ENCODE peak calls at places on chromosomes 3 and 15, in six cellular contexts. One of them, this sample, is unnamed.

GRCh38 chr3:72960812-72961518 is 35.6 kb upstream of the PPP4R2 start:
- DNase-seq in A549: no peak
- DNase-seq in GM12878: no peak
- DNase-seq in endothelial cell of umbilical vein: no peak
- DNase-seq in HepG2: peak
- DNase-seq in K562: no peak
- DNase-seq in this sample: no peak

GRCh38 chr3:14811733-14812132 is 7.0 kb upstream of the FGD5 start:
- DNase-seq in GM12878: no peak
- DNase-seq in HepG2: no peak
- DNase-seq in endothelial cell of umbilical vein: peak
- DNase-seq in K562: no peak
- DNase-seq in A549: no peak
- DNase-seq in this sample: no peak

GRCh38 chr15:58608129-58608590 is 141.3 kb downstream of the ADAM10 start:
- DNase-seq in GM12878: no peak
- DNase-seq in K562: no peak
- DNase-seq in HepG2: no peak
- DNase-seq in endothelial cell of umbilical vein: no peak
- DNase-seq in A549: no peak
- DNase-seq in this sample: no peak

GRCh38 chr15:88907111-88907510 is 6.1 kb downstream of the MFGE8 start:
- DNase-seq in K562: no peak
- DNase-seq in HepG2: no peak
- DNase-seq in GM12878: no peak
- DNase-seq in endothelial cell of umbilical vein: no peak
- DNase-seq in A549: no peak
- DNase-seq in this sample: no peak

GRCh38 chr3:118269537-118270125 is 765.0 kb downstream of the IGSF11 start:
- DNase-seq in A549: no peak
- DNase-seq in GM12878: no peak
- DNase-seq in HepG2: no peak
- DNase-seq in K562: no peak
- DNase-seq in endothelial cell of umbilical vein: no peak
- DNase-seq in this sample: no peak

GRCh38 chr3:123102249-123102648 is 35.4 kb downstream of the PDIA5 start:
- DNase-seq in endothelial cell of umbilical vein: no peak
- DNase-seq in K562: no peak
- DNase-seq in GM12878: no peak
- DNase-seq in HepG2: no peak
- DNase-seq in A549: no peak
- DNase-seq in this sample: no peak

GRCh38 chr3:32082727-32083126 is 23.7 kb upstream of the GPD1L start:
- DNase-seq in A549: no peak
- DNase-seq in HepG2: no peak
- DNase-seq in GM12878: no peak
- DNase-seq in endothelial cell of umbilical vein: no peak
- DNase-seq in K562: no peak
- DNase-seq in this sample: no peak

GRCh38 chr3:155675094-155675493 is 69.8 kb downstream of the PLCH1 start:
- DNase-seq in GM12878: no peak
- DNase-seq in K562: no peak
- DNase-seq in A549: no peak
- DNase-seq in endothelial cell of umbilical vein: no peak
- DNase-seq in HepG2: no peak
- DNase-seq in this sample: no peak

GRCh38 chr3:74106882-74107281 is 482.1 kb upstream of the PDZRN3 start:
- DNase-seq in A549: no peak
- DNase-seq in GM12878: no peak
- DNase-seq in endothelial cell of umbilical vein: no peak
- DNase-seq in HepG2: no peak
- DNase-seq in K562: no peak
- DNase-seq in this sample: no peak

GRCh38 chr15:88029696-88030095 is 226.8 kb downstream of the NTRK3 start:
- DNase-seq in K562: no peak
- DNase-seq in A549: no peak
- DNase-seq in GM12878: no peak
- DNase-seq in HepG2: no peak
- DNase-seq in endothelial cell of umbilical vein: no peak
- DNase-seq in this sample: no peak

GRCh38 chr15:55824857-55825613 is 82.1 kb upstream of the PRTG start:
- DNase-seq in A549: no peak
- DNase-seq in GM12878: no peak
- DNase-seq in HepG2: no peak
- DNase-seq in K562: no peak
- DNase-seq in endothelial cell of umbilical vein: no peak
- DNase-seq in this sample: no peak

GRCh38 chr15:88465633-88466219 is 1.5 kb downstream of the MRPL46 start:
- DNase-seq in endothelial cell of umbilical vein: peak
- DNase-seq in K562: peak
- DNase-seq in A549: no peak
- DNase-seq in GM12878: no peak
- DNase-seq in HepG2: peak
- DNase-seq in this sample: peak

GRCh38 chr15:91156175-91156726 is 56.2 kb downstream of the SV2B start:
- DNase-seq in HepG2: no peak
- DNase-seq in A549: no peak
- DNase-seq in K562: no peak
- DNase-seq in GM12878: no peak
- DNase-seq in endothelial cell of umbilical vein: no peak
- DNase-seq in this sample: no peak

GRCh38 chr15:53918180-53919079 is 59.8 kb upstream of the UNC13C start:
- DNase-seq in GM12878: no peak
- DNase-seq in K562: no peak
- DNase-seq in HepG2: peak
- DNase-seq in endothelial cell of umbilical vein: no peak
- DNase-seq in A549: no peak
- DNase-seq in this sample: no peak

GRCh38 chr15:62120776-62121175 is 44.3 kb downstream of the C2CD4B start:
- DNase-seq in A549: no peak
- DNase-seq in endothelial cell of umbilical vein: no peak
- DNase-seq in GM12878: no peak
- DNase-seq in HepG2: no peak
- DNase-seq in K562: no peak
- DNase-seq in this sample: no peak

DNA sequence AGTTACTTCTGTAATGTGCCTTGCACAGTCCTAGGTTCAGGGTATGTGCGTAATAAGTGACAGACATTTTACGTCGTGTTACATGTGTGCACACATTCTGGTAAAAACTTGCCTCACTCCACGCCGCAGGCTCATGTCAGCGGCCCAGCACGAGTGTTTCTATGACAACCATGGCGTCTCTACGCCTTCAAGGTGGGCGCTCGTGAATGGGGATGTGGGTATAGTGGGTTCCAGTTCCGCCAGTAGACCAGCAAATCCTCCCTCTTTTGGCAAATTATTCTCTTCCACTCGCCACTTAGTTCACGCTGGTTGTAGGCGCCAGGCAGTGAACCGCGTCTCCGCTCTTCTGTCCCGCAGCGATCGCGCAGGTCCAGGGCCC is 40.3 kb downstream of the CHST14 start:
- DNase-seq in GM12878: no peak
- DNase-seq in A549: no peak
- DNase-seq in endothelial cell of umbilical vein: no peak
- DNase-seq in K562: no peak
- DNase-seq in HepG2: no peak
- DNase-seq in this sample: peak
- TF ChIP-seq MYC in GM12878: no peak
- TF ChIP-seq MYC in A549: no peak
- TF ChIP-seq MYC in endothelial cell of umbilical vein: no peak
- TF ChIP-seq MYC in K562: no peak
- TF ChIP-seq MYC in HepG2: no peak
- TF ChIP-seq MYC in this sample: no peak

GRCh38 chr3:85567074-85567676 is 608.4 kb downstream of the CADM2 start:
- DNase-seq in A549: no peak
- DNase-seq in endothelial cell of umbilical vein: peak
- DNase-seq in GM12878: no peak
- DNase-seq in HepG2: peak
- DNase-seq in K562: peak
- DNase-seq in this sample: peak
- TF ChIP-seq CTCF in A549: no peak
- TF ChIP-seq CTCF in endothelial cell of umbilical vein: peak
- TF ChIP-seq CTCF in GM12878: peak
- TF ChIP-seq CTCF in HepG2: peak
- TF ChIP-seq CTCF in K562: peak
- TF ChIP-seq CTCF in this sample: peak

GRCh38 chr3:178967184-178967532 is 104.5 kb downstream of the ZMAT3 start:
- DNase-seq in GM12878: no peak
- DNase-seq in endothelial cell of umbilical vein: no peak
- DNase-seq in K562: no peak
- DNase-seq in A549: no peak
- DNase-seq in HepG2: no peak
- DNase-seq in this sample: no peak
- TF ChIP-seq MAX in GM12878: no peak
- TF ChIP-seq MAX in endothelial cell of umbilical vein: no peak
- TF ChIP-seq MAX in K562: no peak
- TF ChIP-seq MAX in A549: no peak
- TF ChIP-seq MAX in HepG2: no peak
- TF ChIP-seq MAX in this sample: no peak

GRCh38 chr15:75029378-75030022 is 6.1 kb downstream of the PPCDC start:
- DNase-seq in endothelial cell of umbilical vein: peak
- DNase-seq in GM12878: no peak
- DNase-seq in HepG2: peak
- DNase-seq in A549: peak
- DNase-seq in K562: peak
- DNase-seq in this sample: peak
- TF ChIP-seq MYC in endothelial cell of umbilical vein: no peak
- TF ChIP-seq MYC in GM12878: no peak
- TF ChIP-seq MYC in HepG2: peak
- TF ChIP-seq MYC in A549: peak
- TF ChIP-seq MYC in K562: peak
- TF ChIP-seq MYC in this sample: peak

DNA sequence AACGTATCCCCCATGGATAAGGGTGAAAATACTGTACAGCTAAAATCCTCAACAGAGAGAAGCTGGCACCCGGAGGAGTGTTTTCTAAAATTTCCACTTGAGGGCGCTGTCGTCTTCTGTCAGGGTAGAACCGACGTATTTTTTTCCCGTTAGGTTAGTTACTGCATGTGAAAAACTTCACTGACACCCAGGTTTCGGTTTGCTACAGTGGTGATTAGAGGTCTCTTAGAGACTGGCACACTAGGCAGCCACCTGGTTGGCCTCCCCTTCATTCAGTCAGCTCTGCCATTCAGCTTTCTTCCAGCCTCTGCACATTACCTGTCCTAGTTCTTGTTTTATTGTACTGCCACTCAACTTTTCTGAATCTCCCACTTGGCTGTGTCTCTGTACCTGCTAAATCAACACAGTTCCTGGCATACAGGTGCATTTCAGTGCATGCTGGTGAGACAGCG is 18.4 kb downstream of the CCK start:
- DNase-seq in endothelial cell of umbilical vein: peak
- DNase-seq in K562: peak
- DNase-seq in HepG2: peak
- DNase-seq in A549: peak
- DNase-seq in GM12878: no peak
- DNase-seq in this sample: peak
- TF ChIP-seq CTCF in endothelial cell of umbilical vein: peak
- TF ChIP-seq CTCF in K562: peak
- TF ChIP-seq CTCF in HepG2: peak
- TF ChIP-seq CTCF in A549: peak
- TF ChIP-seq CTCF in GM12878: peak
- TF ChIP-seq CTCF in this sample: peak

DNA sequence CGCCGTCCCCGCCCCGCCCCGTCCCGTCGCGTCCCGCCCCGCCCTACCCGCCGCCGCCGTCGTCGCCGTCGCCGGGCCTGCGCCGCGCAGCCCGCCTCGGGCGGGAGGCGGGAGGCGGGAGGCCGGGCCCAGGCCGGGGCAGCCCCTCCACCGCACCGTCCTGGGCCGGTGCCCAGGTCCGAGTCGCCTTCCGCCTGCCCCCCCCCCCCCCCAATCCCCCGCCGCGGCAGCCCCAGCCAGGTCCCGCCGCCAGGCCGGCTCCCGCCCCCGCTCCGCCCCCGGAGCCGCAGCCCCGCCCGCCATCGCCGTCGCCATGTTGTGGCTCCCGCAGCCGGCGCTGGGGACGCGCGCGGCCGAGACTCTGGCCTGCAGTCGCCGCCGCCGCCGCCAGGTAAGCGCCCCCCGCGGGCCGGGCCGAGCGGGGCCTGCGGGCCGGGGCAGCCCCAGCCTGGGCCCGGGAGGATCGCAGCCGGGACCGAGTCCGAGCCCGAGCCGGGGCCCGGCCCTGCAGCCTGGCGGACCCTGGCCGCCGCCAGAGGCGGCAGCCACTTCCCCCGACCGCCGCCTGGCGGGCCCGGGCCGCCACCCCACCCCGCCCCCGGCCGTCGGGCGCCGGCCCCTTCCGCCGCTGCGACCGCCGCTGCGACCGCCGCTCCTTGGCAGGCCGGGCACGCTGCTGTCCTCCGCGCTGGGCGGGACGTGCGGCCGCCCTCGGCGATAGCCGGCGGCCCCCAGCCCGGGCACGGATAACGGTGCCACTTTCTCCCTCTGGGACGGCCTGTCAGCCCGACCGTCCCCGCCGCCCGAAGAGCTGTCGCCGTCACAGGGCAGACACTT is at the start of gene ZNF592:
- DNase-seq in A549: peak
- DNase-seq in GM12878: no peak
- DNase-seq in endothelial cell of umbilical vein: peak
- DNase-seq in K562: peak
- DNase-seq in HepG2: peak
- DNase-seq in this sample: peak
- TF ChIP-seq MAX in A549: no peak
- TF ChIP-seq MAX in GM12878: no peak
- TF ChIP-seq MAX in endothelial cell of umbilical vein: no peak
- TF ChIP-seq MAX in K562: peak
- TF ChIP-seq MAX in HepG2: peak
- TF ChIP-seq MAX in this sample: no peak

GRCh38 chr3:56985460-56986327 is 74.8 kb upstream of the SPATA12 start:
- DNase-seq in HepG2: no peak
- DNase-seq in K562: no peak
- DNase-seq in GM12878: no peak
- DNase-seq in A549: no peak
- DNase-seq in endothelial cell of umbilical vein: no peak
- DNase-seq in this sample: peak
- TF ChIP-seq MYC in HepG2: no peak
- TF ChIP-seq MYC in K562: no peak
- TF ChIP-seq MYC in GM12878: no peak
- TF ChIP-seq MYC in A549: no peak
- TF ChIP-seq MYC in endothelial cell of umbilical vein: no peak
- TF ChIP-seq MYC in this sample: no peak

This sample was measured in NB4.